ENCODE peak calls at places on chromosomes 13 and 19, in six cellular contexts. H, M, D, S, G and P are unnamed samples.

GRCh38 chr19:10828981-10829821 is 6.8 kb downstream of the TMED1 start:
- DNase-seq in H (no peak), M (no peak), D (peak; percentile 38), S (no peak), G (no peak), P (peak; percentile 25)

GRCh38 chr13:24746618-24747247 is 17.2 kb upstream of the RNF17 start:
- DNase-seq in H (no peak), M (peak; percentile 15), D (peak; percentile 23), S (peak; percentile 19), G (peak; percentile 26), P (peak; percentile 33)

GRCh38 chr19:1161716-1162115 is 12.4 kb downstream of the SBNO2 start:
- DNase-seq in H (no peak), M (no peak), D (no peak), S (peak; percentile 53), G (peak; percentile 44), P (no peak)

GRCh38 chr13:20193142-20193923 is 595 bp upstream of the GJB2 start:
- DNase-seq in H (no peak), M (peak; percentile 29), D (no peak), S (no peak), G (no peak), P (no peak)

GRCh38 chr13:79711631-79712030 is 230.7 kb downstream of the NDFIP2 start:
- DNase-seq in H (no peak), M (no peak), D (no peak), S (no peak), G (no peak), P (no peak)

GRCh38 chr13:94192576-94192975 is 286.9 kb downstream of the DCT start:
- DNase-seq in H (no peak), M (peak; percentile 35), D (peak; percentile 33), S (peak; percentile 47), G (peak; percentile 11), P (no peak)

GRCh38 chr19:12672744-12673143 is 6.1 kb downstream of the WDR83 start:
- DNase-seq in H (no peak), M (no peak), D (no peak), S (no peak), G (no peak), P (no peak)

GRCh38 chr19:23116802-23117571 is at the start of gene ZNF730:
- DNase-seq in H (peak; percentile 34), M (peak; percentile 73), D (peak; percentile 64), S (peak; percentile 85), G (no peak), P (peak; percentile 69)

GRCh38 chr19:17719730-17720486 is 628 bp downstream of the MAP1S start:
- DNase-seq in H (peak; percentile 37), M (no peak), D (peak; percentile 64), S (no peak), G (peak; percentile 74), P (no peak)

GRCh38 chr13:30486230-30487074 is 20.7 kb upstream of the HMGB1 start:
- DNase-seq in H (no peak), M (no peak), D (no peak), S (no peak), G (no peak), P (no peak)

GRCh38 chr13:80297094-80297493 is 43.8 kb downstream of the SPRY2 start:
- DNase-seq in H (no peak), M (no peak), D (no peak), S (no peak), G (no peak), P (no peak)

GRCh38 chr19:33139165-33139564 is 7.3 kb downstream of the WDR88 start:
- DNase-seq in H (no peak), M (no peak), D (no peak), S (no peak), G (no peak), P (no peak)

GRCh38 chr19:8571006-8571411 is 6.2 kb downstream of the MYO1F start:
- DNase-seq in H (no peak), M (peak; percentile 91), D (peak; percentile 73), S (peak; percentile 72), G (no peak), P (no peak)

GRCh38 chr19:47461876-47462275 is 9.8 kb downstream of the SLC8A2 start:
- DNase-seq in H (no peak), M (no peak), D (no peak), S (no peak), G (no peak), P (no peak)

GRCh38 chr13:113551081-113552000 is 33.2 kb upstream of the TFDP1 start:
- DNase-seq in H (no peak), M (no peak), D (no peak), S (no peak), G (no peak), P (no peak)

GRCh38 chr19:15696654-15697194 is 23.8 kb downstream of the CYP4F12 start:
- DNase-seq in H (no peak), M (no peak), D (no peak), S (no peak), G (no peak), P (no peak)

GRCh38 chr13:30339721-30340366 is 32.5 kb upstream of the KATNAL1 start:
- DNase-seq in H (no peak), M (no peak), D (no peak), S (no peak), G (no peak), P (no peak)

GRCh38 chr13:62387642-62388041 is 972.0 kb upstream of the PCDH20 start:
- DNase-seq in H (no peak), M (peak; percentile 58), D (no peak), S (no peak), G (no peak), P (no peak)

GRCh38 chr19:33684550-33685303 is 63.0 kb downstream of the CHST8 start:
- DNase-seq in H (peak; percentile 12), M (no peak), D (no peak), S (peak; percentile 0), G (no peak), P (no peak)

GRCh38 chr19:17902701-17903100 is 30.1 kb upstream of the CCDC124 start:
- DNase-seq in H (no peak), M (no peak), D (no peak), S (peak; percentile 56), G (no peak), P (no peak)

GRCh38 chr13:54637377-54637776 is 1608.8 kb downstream of the OLFM4 start:
- DNase-seq in H (no peak), M (no peak), D (no peak), S (peak; percentile 13), G (no peak), P (no peak)

GRCh38 chr13:44812818-44813217 is 176.5 kb downstream of the NUFIP1 start:
- DNase-seq in H (no peak), M (no peak), D (no peak), S (no peak), G (no peak), P (no peak)

GRCh38 chr19:43782689-43783231 is 2.0 kb upstream of the KCNN4 start:
- DNase-seq in H (no peak), M (no peak), D (peak; percentile 47), S (no peak), G (peak; percentile 63), P (no peak)

GRCh38 chr19:275958-276646 is 15.1 kb downstream of the PLPP2 start:
- DNase-seq in H (no peak), M (no peak), D (no peak), S (no peak), G (no peak), P (no peak)

GRCh38 chr19:35005256-35005977 is 5.3 kb downstream of the GRAMD1A start:
- DNase-seq in H (no peak), M (no peak), D (no peak), S (no peak), G (no peak), P (no peak)

GRCh38 chr13:114109646-114110045 is 22.8 kb downstream of the RASA3 start:
- DNase-seq in H (peak; percentile 32), M (no peak), D (peak; percentile 70), S (no peak), G (no peak), P (no peak)

GRCh38 chr19:9130965-9131364 is 4.2 kb upstream of the OR7G3 start:
- DNase-seq in H (no peak), M (no peak), D (no peak), S (no peak), G (no peak), P (no peak)

GRCh38 chr19:41226053-41226873 is 7.2 kb downstream of the AXL start:
- DNase-seq in H (peak; percentile 61), M (peak; percentile 95), D (peak; percentile 54), S (peak; percentile 82), G (peak; percentile 96), P (peak; percentile 67)

GRCh38 chr19:5926641-5927438 is 12.8 kb downstream of the CAPS start:
- DNase-seq in H (no peak), M (no peak), D (no peak), S (peak; percentile 53), G (no peak), P (no peak)

GRCh38 chr19:41774515-41774980 is 19.2 kb downstream of the CEACAM6 start:
- DNase-seq in H (no peak), M (no peak), D (peak; percentile 69), S (no peak), G (peak; percentile 100), P (no peak)

GRCh38 chr13:113636266-113636963 is 21.6 kb downstream of the ATP4B start:
- DNase-seq in H (no peak), M (no peak), D (no peak), S (no peak), G (no peak), P (no peak)

GRCh38 chr13:114142640-114143490 is 10.4 kb upstream of the RASA3 start:
- DNase-seq in H (no peak), M (no peak), D (peak; percentile 73), S (no peak), G (peak; percentile 66), P (no peak)